ENCODE peak calls at places on chromosomes 3 and 15, in eight cellular contexts. M, U, G, J, D, F, W and N are unnamed samples.

GRCh38 chr3:107143206-107143605 is 234.0 kb upstream of the CCDC54 start:
- DNase-seq in D (peak), W (no peak), M (no peak), U (no peak), G (no peak), J (peak), F (no peak), N (no peak)

GRCh38 chr15:52254331-52254730 is 41.3 kb downstream of the MYO5C start:
- DNase-seq in G (no peak), D (no peak), F (no peak), M (no peak), W (peak), J (no peak), U (no peak), N (no peak)

GRCh38 chr3:112894258-112894657 is 47.6 kb upstream of the CD200R1L start:
- DNase-seq in G (no peak), J (no peak), M (no peak), F (no peak), W (no peak), D (no peak), U (no peak), N (no peak)

GRCh38 chr15:88859550-88859949 is 35.8 kb downstream of the HAPLN3 start:
- DNase-seq in J (no peak), W (no peak), M (no peak), F (no peak), U (no peak), D (no peak), G (no peak), N (no peak)

GRCh38 chr3:128322030-128323022 is 144.4 kb downstream of the DNAJB8 start:
- DNase-seq in G (peak), M (no peak), U (no peak), J (peak), W (peak), D (peak), F (peak), N (peak)

GRCh38 chr3:174951023-174951422 is 91.9 kb downstream of the NAALADL2 start:
- DNase-seq in J (no peak), U (no peak), W (no peak), F (no peak), G (no peak), D (no peak), M (no peak), N (no peak)

GRCh38 chr3:39433642-39434041 is 27.1 kb downstream of the RPSA start:
- DNase-seq in J (no peak), U (peak), F (no peak), M (no peak), G (no peak), D (no peak), W (no peak), N (no peak)

GRCh38 chr3:10224794-10225660 is 23.2 kb upstream of the TATDN2 start:
- DNase-seq in J (peak), M (peak), W (peak), F (peak), U (no peak), D (peak), G (peak), N (peak)

GRCh38 chr3:115876860-115877646 is 253.7 kb downstream of the GAP43 start:
- DNase-seq in F (no peak), U (no peak), D (no peak), W (no peak), M (no peak), J (no peak), G (no peak), N (no peak)

DNA sequence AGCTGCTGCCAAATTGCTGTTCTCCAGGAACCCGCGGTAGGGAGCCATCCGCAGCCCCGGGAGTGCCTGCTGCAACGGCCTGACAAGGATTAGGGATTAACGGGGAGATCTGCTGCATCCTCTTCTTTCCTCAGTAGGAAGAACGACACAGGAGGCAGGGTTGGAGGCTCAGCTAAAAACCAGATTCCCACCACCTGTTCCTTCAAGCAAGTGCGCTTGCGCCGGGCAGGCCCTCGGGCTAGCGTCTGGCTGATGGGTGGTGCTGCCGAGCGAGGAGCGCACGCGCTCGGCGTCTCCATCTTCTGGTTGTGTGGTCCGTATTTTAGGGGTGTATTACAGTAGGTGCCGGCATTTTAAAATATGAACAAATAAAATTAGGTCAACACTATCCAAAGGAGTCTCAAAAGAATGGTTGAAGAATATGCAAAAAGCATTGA is 25.4 kb upstream of the SLC25A26 start:
- DNase-seq in F (peak), W (peak), G (peak), D (no peak), J (peak), U (peak), M (peak), N (peak)
- TF ChIP-seq CTCF in F (no peak), W (peak), G (peak), D (no peak), J (peak), U (peak), M (peak), N (no peak)

DNA sequence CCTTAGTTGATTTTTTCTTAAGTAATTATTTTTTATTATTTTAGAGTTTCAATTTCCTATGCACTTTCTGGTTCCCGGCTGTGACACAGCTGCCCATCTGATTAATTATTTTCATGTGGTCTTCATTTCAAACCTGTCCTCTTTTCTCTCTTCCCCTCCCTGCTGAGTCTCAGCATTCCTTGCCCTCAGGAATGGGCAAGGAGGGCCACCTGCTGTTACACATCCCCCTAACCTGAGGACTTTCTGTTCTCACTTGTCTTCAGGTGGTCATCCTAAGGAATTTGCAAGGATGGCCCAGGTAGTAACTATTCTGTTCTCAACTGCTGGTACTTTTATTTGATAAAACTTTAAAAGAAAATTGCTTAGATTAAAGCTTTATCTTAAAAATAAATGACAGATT is 545.0 kb downstream of the OTOL1 start:
- DNase-seq in F (no peak), U (no peak), W (no peak), G (no peak), D (no peak), J (no peak), M (peak), N (no peak)
- TF ChIP-seq CTCF in F (no peak), U (no peak), W (no peak), G (no peak), D (no peak), J (no peak), M (no peak), N (no peak)

GRCh38 chr3:185250653-185251052 is 3.2 kb downstream of the EHHADH start:
- DNase-seq in M (no peak), U (no peak), J (no peak), G (no peak), F (no peak), W (no peak), D (no peak), N (no peak)

GRCh38 chr3:185257334-185257733 is 3.5 kb upstream of the EHHADH start:
- DNase-seq in F (no peak), G (no peak), M (no peak), J (no peak), U (no peak), D (no peak), W (no peak), N (no peak)

GRCh38 chr3:185250247-185250646 is 3.6 kb downstream of the EHHADH start:
- DNase-seq in J (no peak), F (no peak), G (no peak), D (no peak), U (no peak), M (no peak), W (no peak), N (no peak)

GRCh38 chr3:185254799-185255198 is 950 bp upstream of the EHHADH start:
- DNase-seq in J (no peak), W (no peak), G (no peak), U (no peak), F (no peak), M (no peak), D (no peak), N (no peak)

GRCh38 chr3:185253645-185254410 is at the start of gene EHHADH:
- DNase-seq in U (peak), F (peak), J (peak), G (no peak), M (peak), W (peak), D (peak), N (peak)
- TF ChIP-seq CTCF in U (no peak), F (no peak), J (peak), G (no peak), M (no peak), W (no peak), D (no peak), N (no peak)

DNA sequence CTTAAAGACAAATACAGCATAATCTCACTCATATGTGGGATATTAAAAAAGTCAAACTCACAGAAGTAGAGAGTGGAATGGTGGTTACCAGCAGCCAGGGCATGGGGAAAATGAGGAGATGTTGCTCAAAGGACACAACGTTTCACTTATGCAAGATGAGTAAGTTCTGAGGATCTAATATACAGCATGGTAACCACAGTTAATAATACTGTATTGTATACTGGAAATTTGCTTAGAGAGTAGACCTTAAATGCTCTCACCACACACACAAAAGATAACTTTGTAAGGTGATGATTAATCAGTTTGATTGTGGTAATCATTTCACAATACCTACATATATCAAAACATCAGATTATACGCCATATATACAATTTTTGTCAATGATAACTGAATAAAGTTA is 60.0 kb downstream of the MYH15 start:
- DNase-seq in D (no peak), W (no peak), G (no peak), M (no peak), J (no peak), U (no peak), F (no peak), N (no peak)
- TF ChIP-seq CTCF in D (no peak), W (no peak), G (no peak), M (no peak), J (no peak), U (no peak), F (no peak), N (no peak)